ENCODE peak calls at places on chromosomes 12 and 14, in nine cellular contexts. W is HEK293T; B is HFFc6; H is RCC 7860; T is mesendoderm; J is NB4; L is stimulated activated CD4-positive, alpha-beta T cell treated with anti-CD3 and anti-CD28 coated beads, Interleukin-1b, Interleukin-23, amount 100 ng/mL, for 1 hour; Y is neural progenitor cell; R is uterus. Q is an unnamed sample.

GRCh38 chr12:31890295-31891285 is 68.6 kb upstream of the RESF1 start:
- DNase-seq in W (no peak), B (no peak), J (peak; percentile 56), H (no peak), Y (no peak), L (no peak), T (no peak), R (no peak), Q (no peak)

GRCh38 chr12:67096533-67097318 is 172.4 kb upstream of the CAND1 start:
- DNase-seq in W (no peak), Y (no peak), L (no peak), H (no peak), T (peak; percentile 8), J (peak; percentile 48), B (no peak), R (no peak), Q (peak; percentile 17)

GRCh38 chr12:51349026-51349425 is 2.5 kb upstream of the CELA1 start:
- DNase-seq in H (no peak), J (no peak), W (no peak), L (no peak), Y (no peak), B (peak; percentile 67), T (no peak), R (no peak), Q (no peak)

GRCh38 chr12:123044351-123044750 is 63.9 kb downstream of the ARL6IP4 start:
- DNase-seq in J (no peak), Y (no peak), W (no peak), R (no peak), L (no peak), T (peak; percentile 80), H (no peak), B (no peak), Q (no peak)

GRCh38 chr12:52546126-52546525 is 6.8 kb downstream of the KRT71 start:
- DNase-seq in T (no peak), L (no peak), H (no peak), J (no peak), B (no peak), W (no peak), R (no peak), Y (no peak), Q (no peak)

GRCh38 chr14:34348592-34348991 is 113.4 kb downstream of the SPTSSA start:
- DNase-seq in Y (no peak), L (no peak), B (no peak), J (no peak), R (no peak), H (no peak), W (no peak), T (no peak), Q (no peak)

GRCh38 chr14:37590810-37591139 is 4.3 kb downstream of the FOXA1 start:
- DNase-seq in Y (no peak), H (no peak), R (no peak), J (no peak), L (no peak), W (no peak), T (no peak), B (no peak), Q (no peak)

GRCh38 chr14:101713641-101714349 is 47.7 kb upstream of the PPP2R5C start:
- DNase-seq in J (no peak), R (peak; percentile 7), L (no peak), T (no peak), B (no peak), H (no peak), W (no peak), Y (no peak), Q (no peak)

GRCh38 chr14:73457050-73457934 is 1.1 kb downstream of the NUMB start:
- DNase-seq in R (peak; percentile 46), J (peak; percentile 46), L (no peak), H (no peak), T (peak; percentile 71), W (no peak), B (peak; percentile 14), Y (peak; percentile 55), Q (peak; percentile 28)

GRCh38 chr12:599756-600155 is 63.5 kb downstream of the NINJ2 start:
- DNase-seq in T (no peak), Y (no peak), R (no peak), L (no peak), J (no peak), W (no peak), B (no peak), H (no peak), Q (no peak)

GRCh38 chr14:99378782-99379214 is 101.9 kb downstream of the SETD3 start:
- DNase-seq in W (no peak), R (no peak), B (no peak), J (peak; percentile 83), Y (no peak), L (no peak), H (no peak), T (no peak), Q (peak; percentile 16)